ENCODE peak calls at places on chromosome 3, in four cellular contexts. S is keratinocyte, J is tibial artery, R is neuronal stem cell. Y is an unnamed sample. For H3K4me1, the result is how much of the 10 kb centered on the place peaks cover.

GRCh38 chr3:160538906-160539305 is 26.5 kb downstream of the KPNA4 start:
- DNase-seq in S (no peak), J (no peak), R (no peak), Y (no peak)

GRCh38 chr3:59749291-59749690 is 699.5 kb upstream of the CFAP20DC start:
- DNase-seq in S (no peak), J (no peak), R (no peak), Y (no peak)

GRCh38 chr3:190860531-190860930 is 2.0 kb downstream of the GMNC start:
- DNase-seq in S (no peak), J (no peak), R (no peak), Y (no peak)

GRCh38 chr3:175940243-175940642 is 1081.1 kb downstream of the NAALADL2 start:
- DNase-seq in S (no peak), J (no peak), R (no peak), Y (no peak)

GRCh38 chr3:114804099-114804498 is 343.0 kb downstream of the ZBTB20 start:
- DNase-seq in S (no peak), J (no peak), R (peak), Y (no peak)

GRCh38 chr3:14428087-14429067 is 26.0 kb downstream of the SLC6A6 start:
- DNase-seq in S (no peak), J (no peak), R (no peak), Y (peak)

GRCh38 chr3:157029365-157029790 is 130.6 kb downstream of the CCNL1 start:
- DNase-seq in S (no peak), J (no peak), R (no peak), Y (no peak)

GRCh38 chr3:143979041-143979440 is 7.4 kb downstream of the DIPK2A start:
- DNase-seq in S (no peak), J (no peak), R (no peak), Y (no peak)

GRCh38 chr3:15271785-15272381 is 60.5 kb downstream of the SH3BP5 start:
- DNase-seq in S (no peak), J (no peak), R (no peak), Y (peak)

GRCh38 chr3:39150803-39151631 is 2.4 kb downstream of the CSRNP1 start:
- DNase-seq in S (no peak), J (peak), R (peak), Y (peak)

GRCh38 chr3:12663311-12663935 is 494 bp downstream of the RAF1 start:
- DNase-seq in S (no peak), J (peak), R (no peak), Y (peak)

GRCh38 chr3:48268936-48269551 is 28.1 kb downstream of the ZNF589 start:
- DNase-seq in S (no peak), J (no peak), R (no peak), Y (no peak)

GRCh38 chr3:78976200-78976599 is 791.6 kb downstream of the ROBO1 start:
- DNase-seq in S (no peak), J (no peak), R (no peak), Y (no peak)

GRCh38 chr3:52895416-52895815 is 1.9 kb downstream of the STIMATE start:
- DNase-seq in S (no peak), J (no peak), R (no peak), Y (no peak)
- H3K4me1 ChIP-seq in S (under half), J (half or more), R (under half), Y (under half)

GRCh38 chr3:5275529-5275928 is 88.0 kb downstream of the EDEM1 start:
- DNase-seq in S (no peak), J (no peak), R (no peak), Y (no peak)

GRCh38 chr3:5270656-5271055 is 83.1 kb downstream of the EDEM1 start:
- DNase-seq in S (no peak), J (no peak), R (no peak), Y (no peak)

GRCh38 chr3:5276953-5277352 is 89.4 kb downstream of the EDEM1 start:
- DNase-seq in S (no peak), J (no peak), R (no peak), Y (no peak)

GRCh38 chr3:5271061-5271683 is 83.7 kb downstream of the EDEM1 start:
- DNase-seq in S (no peak), J (no peak), R (no peak), Y (no peak)

GRCh38 chr3:5274116-5274515 is 86.6 kb downstream of the EDEM1 start:
- DNase-seq in S (no peak), J (no peak), R (no peak), Y (no peak)
- H3K27ac ChIP-seq in S (no peak), J (no peak), R (no peak), Y (no peak)

GRCh38 chr3:178385280-178385952 is 150.8 kb upstream of the KCNMB2 start:
- DNase-seq in S (no peak), J (no peak), R (peak), Y (no peak)

GRCh38 chr3:178381555-178381954 is 154.7 kb upstream of the KCNMB2 start:
- DNase-seq in S (no peak), J (no peak), R (no peak), Y (no peak)

GRCh38 chr3:178382388-178383061 is 153.7 kb upstream of the KCNMB2 start:
- DNase-seq in S (no peak), J (no peak), R (no peak), Y (no peak)

GRCh38 chr3:178384302-178384939 is 151.8 kb upstream of the KCNMB2 start:
- DNase-seq in S (no peak), J (no peak), R (no peak), Y (no peak)

GRCh38 chr3:178381971-178382370 is 154.3 kb upstream of the KCNMB2 start:
- DNase-seq in S (no peak), J (no peak), R (no peak), Y (no peak)
- H3K4me1 ChIP-seq in S (under half), J (half or more), R (under half), Y (under half)

DNA sequence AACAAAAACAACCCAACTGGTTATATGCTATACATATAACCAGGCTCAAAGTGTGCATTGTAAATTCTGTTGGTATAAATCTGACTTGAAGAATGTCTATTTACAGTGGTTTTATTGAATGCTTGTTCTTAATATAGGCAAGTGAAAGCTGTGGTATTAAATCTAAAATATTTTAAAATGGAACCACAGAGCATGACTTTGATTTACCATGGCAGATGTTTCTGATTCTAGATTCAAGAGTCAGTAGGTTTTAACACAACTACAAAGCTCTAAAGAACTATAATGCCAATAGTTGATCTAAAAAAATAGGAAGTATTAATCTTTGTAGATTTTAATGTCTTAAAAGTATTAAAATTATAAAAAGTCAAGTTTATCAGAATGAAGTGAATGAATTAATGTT is 141.9 kb upstream of the PLSCR5 start:
- DNase-seq in S (no peak), J (no peak), R (no peak), Y (no peak)
- H3K27ac ChIP-seq in S (no peak), J (no peak), R (no peak), Y (no peak)

GRCh38 chr3:53166781-53167291 is 5.8 kb downstream of the PRKCD start:
- DNase-seq in S (no peak), J (peak), R (no peak), Y (peak)
- H3K4me1 ChIP-seq in S (under half), J (under half), R (under half), Y (under half)